ENCODE peak calls at places on chromosomes 13 and 19, in ten cellular contexts. One of them, this sample, is unnamed.

GRCh38 chr19:48985711-48986110 is 7.4 kb downstream of the GYS1 start:
- DNase-seq in nucleus accumbens: no peak
- DNase-seq in AG09309: no peak
- DNase-seq in cardiac fibroblast: no peak
- DNase-seq in HAP-1: no peak
- DNase-seq in neural progenitor cell: no peak
- DNase-seq in GM23338: no peak
- DNase-seq in NCI-H1105: no peak
- DNase-seq in stimulated activated naive CD8-positive, alpha-beta T cell treated with anti-CD3 and anti-CD28 coated beads, Interleukin-15, Interleukin-2, amounts not matched to agents 100 U/mL and 50 U/mL, for 24 hours: no peak
- DNase-seq in activated naive CD4-positive, alpha-beta T cell treated with Interleukin-2 at 50 U/mL for 16 hours: no peak
- DNase-seq in this sample: no peak

GRCh38 chr13:110683203-110683883 is 22.6 kb downstream of the CARS2 start:
- DNase-seq in nucleus accumbens: no peak
- DNase-seq in AG09309: no peak
- DNase-seq in cardiac fibroblast: peak
- DNase-seq in HAP-1: no peak
- DNase-seq in neural progenitor cell: no peak
- DNase-seq in GM23338: peak
- DNase-seq in NCI-H1105: peak
- DNase-seq in stimulated activated naive CD8-positive, alpha-beta T cell treated with anti-CD3 and anti-CD28 coated beads, Interleukin-15, Interleukin-2, amounts not matched to agents 100 U/mL and 50 U/mL, for 24 hours: no peak
- DNase-seq in activated naive CD4-positive, alpha-beta T cell treated with Interleukin-2 at 50 U/mL for 16 hours: no peak
- DNase-seq in this sample: no peak

GRCh38 chr13:49789961-49790360 is 2.5 kb downstream of the KPNA3 start:
- DNase-seq in nucleus accumbens: no peak
- DNase-seq in AG09309: no peak
- DNase-seq in cardiac fibroblast: no peak
- DNase-seq in HAP-1: no peak
- DNase-seq in neural progenitor cell: no peak
- DNase-seq in GM23338: no peak
- DNase-seq in NCI-H1105: no peak
- DNase-seq in stimulated activated naive CD8-positive, alpha-beta T cell treated with anti-CD3 and anti-CD28 coated beads, Interleukin-15, Interleukin-2, amounts not matched to agents 100 U/mL and 50 U/mL, for 24 hours: no peak
- DNase-seq in activated naive CD4-positive, alpha-beta T cell treated with Interleukin-2 at 50 U/mL for 16 hours: no peak
- DNase-seq in this sample: no peak

GRCh38 chr13:86725105-86725504 is 925.9 kb upstream of the SLITRK6 start:
- DNase-seq in nucleus accumbens: no peak
- DNase-seq in AG09309: no peak
- DNase-seq in cardiac fibroblast: no peak
- DNase-seq in HAP-1: no peak
- DNase-seq in neural progenitor cell: peak
- DNase-seq in GM23338: peak
- DNase-seq in NCI-H1105: no peak
- DNase-seq in stimulated activated naive CD8-positive, alpha-beta T cell treated with anti-CD3 and anti-CD28 coated beads, Interleukin-15, Interleukin-2, amounts not matched to agents 100 U/mL and 50 U/mL, for 24 hours: no peak
- DNase-seq in activated naive CD4-positive, alpha-beta T cell treated with Interleukin-2 at 50 U/mL for 16 hours: no peak
- DNase-seq in this sample: no peak

GRCh38 chr13:36981156-36981743 is 17.9 kb downstream of the ALG5 start:
- DNase-seq in nucleus accumbens: no peak
- DNase-seq in AG09309: no peak
- DNase-seq in cardiac fibroblast: peak
- DNase-seq in HAP-1: no peak
- DNase-seq in neural progenitor cell: peak
- DNase-seq in GM23338: peak
- DNase-seq in NCI-H1105: peak
- DNase-seq in stimulated activated naive CD8-positive, alpha-beta T cell treated with anti-CD3 and anti-CD28 coated beads, Interleukin-15, Interleukin-2, amounts not matched to agents 100 U/mL and 50 U/mL, for 24 hours: no peak
- DNase-seq in activated naive CD4-positive, alpha-beta T cell treated with Interleukin-2 at 50 U/mL for 16 hours: no peak
- DNase-seq in this sample: peak

GRCh38 chr19:13981021-13981420 is 25.1 kb downstream of the RFX1 start:
- DNase-seq in nucleus accumbens: no peak
- DNase-seq in AG09309: no peak
- DNase-seq in cardiac fibroblast: no peak
- DNase-seq in HAP-1: no peak
- DNase-seq in neural progenitor cell: no peak
- DNase-seq in GM23338: no peak
- DNase-seq in NCI-H1105: no peak
- DNase-seq in stimulated activated naive CD8-positive, alpha-beta T cell treated with anti-CD3 and anti-CD28 coated beads, Interleukin-15, Interleukin-2, amounts not matched to agents 100 U/mL and 50 U/mL, for 24 hours: no peak
- DNase-seq in activated naive CD4-positive, alpha-beta T cell treated with Interleukin-2 at 50 U/mL for 16 hours: no peak
- DNase-seq in this sample: no peak

GRCh38 chr13:72383646-72384045 is 343.8 kb downstream of the MZT1 start:
- DNase-seq in nucleus accumbens: no peak
- DNase-seq in AG09309: no peak
- DNase-seq in cardiac fibroblast: no peak
- DNase-seq in HAP-1: no peak
- DNase-seq in neural progenitor cell: no peak
- DNase-seq in GM23338: no peak
- DNase-seq in NCI-H1105: no peak
- DNase-seq in stimulated activated naive CD8-positive, alpha-beta T cell treated with anti-CD3 and anti-CD28 coated beads, Interleukin-15, Interleukin-2, amounts not matched to agents 100 U/mL and 50 U/mL, for 24 hours: no peak
- DNase-seq in activated naive CD4-positive, alpha-beta T cell treated with Interleukin-2 at 50 U/mL for 16 hours: no peak
- DNase-seq in this sample: no peak

GRCh38 chr19:50496189-50497029 is 14.6 kb downstream of the JOSD2 start:
- DNase-seq in nucleus accumbens: peak
- DNase-seq in AG09309: no peak
- DNase-seq in cardiac fibroblast: no peak
- DNase-seq in HAP-1: no peak
- DNase-seq in neural progenitor cell: peak
- DNase-seq in GM23338: peak
- DNase-seq in NCI-H1105: no peak
- DNase-seq in stimulated activated naive CD8-positive, alpha-beta T cell treated with anti-CD3 and anti-CD28 coated beads, Interleukin-15, Interleukin-2, amounts not matched to agents 100 U/mL and 50 U/mL, for 24 hours: no peak
- DNase-seq in activated naive CD4-positive, alpha-beta T cell treated with Interleukin-2 at 50 U/mL for 16 hours: no peak
- DNase-seq in this sample: no peak

GRCh38 chr13:40812724-40813445 is 23.5 kb downstream of the SLC25A15 start:
- DNase-seq in nucleus accumbens: no peak
- DNase-seq in AG09309: no peak
- DNase-seq in cardiac fibroblast: peak
- DNase-seq in HAP-1: no peak
- DNase-seq in neural progenitor cell: no peak
- DNase-seq in GM23338: no peak
- DNase-seq in NCI-H1105: no peak
- DNase-seq in stimulated activated naive CD8-positive, alpha-beta T cell treated with anti-CD3 and anti-CD28 coated beads, Interleukin-15, Interleukin-2, amounts not matched to agents 100 U/mL and 50 U/mL, for 24 hours: no peak
- DNase-seq in activated naive CD4-positive, alpha-beta T cell treated with Interleukin-2 at 50 U/mL for 16 hours: no peak
- DNase-seq in this sample: no peak

GRCh38 chr19:29262085-29262484 is 49.1 kb upstream of the UQCRFS1 start:
- DNase-seq in nucleus accumbens: no peak
- DNase-seq in AG09309: no peak
- DNase-seq in cardiac fibroblast: no peak
- DNase-seq in HAP-1: no peak
- DNase-seq in neural progenitor cell: no peak
- DNase-seq in GM23338: no peak
- DNase-seq in NCI-H1105: no peak
- DNase-seq in stimulated activated naive CD8-positive, alpha-beta T cell treated with anti-CD3 and anti-CD28 coated beads, Interleukin-15, Interleukin-2, amounts not matched to agents 100 U/mL and 50 U/mL, for 24 hours: no peak
- DNase-seq in activated naive CD4-positive, alpha-beta T cell treated with Interleukin-2 at 50 U/mL for 16 hours: no peak
- DNase-seq in this sample: no peak

GRCh38 chr19:42471554-42472249 is 29.0 kb upstream of the CXCL17 start:
- DNase-seq in nucleus accumbens: no peak
- DNase-seq in AG09309: no peak
- DNase-seq in cardiac fibroblast: peak
- DNase-seq in HAP-1: peak
- DNase-seq in neural progenitor cell: no peak
- DNase-seq in GM23338: peak
- DNase-seq in NCI-H1105: no peak
- DNase-seq in stimulated activated naive CD8-positive, alpha-beta T cell treated with anti-CD3 and anti-CD28 coated beads, Interleukin-15, Interleukin-2, amounts not matched to agents 100 U/mL and 50 U/mL, for 24 hours: no peak
- DNase-seq in activated naive CD4-positive, alpha-beta T cell treated with Interleukin-2 at 50 U/mL for 16 hours: no peak
- DNase-seq in this sample: no peak

GRCh38 chr13:111638233-111638632 is 317.8 kb downstream of the TEX29 start:
- DNase-seq in nucleus accumbens: no peak
- DNase-seq in AG09309: no peak
- DNase-seq in cardiac fibroblast: no peak
- DNase-seq in HAP-1: no peak
- DNase-seq in neural progenitor cell: no peak
- DNase-seq in GM23338: no peak
- DNase-seq in NCI-H1105: no peak
- DNase-seq in stimulated activated naive CD8-positive, alpha-beta T cell treated with anti-CD3 and anti-CD28 coated beads, Interleukin-15, Interleukin-2, amounts not matched to agents 100 U/mL and 50 U/mL, for 24 hours: no peak
- DNase-seq in activated naive CD4-positive, alpha-beta T cell treated with Interleukin-2 at 50 U/mL for 16 hours: no peak
- DNase-seq in this sample: no peak

GRCh38 chr13:106570354-106570822 is 2.5 kb upstream of the ARGLU1 start:
- DNase-seq in nucleus accumbens: no peak
- DNase-seq in AG09309: no peak
- DNase-seq in cardiac fibroblast: peak
- DNase-seq in HAP-1: peak
- DNase-seq in neural progenitor cell: peak
- DNase-seq in GM23338: peak
- DNase-seq in NCI-H1105: no peak
- DNase-seq in stimulated activated naive CD8-positive, alpha-beta T cell treated with anti-CD3 and anti-CD28 coated beads, Interleukin-15, Interleukin-2, amounts not matched to agents 100 U/mL and 50 U/mL, for 24 hours: peak
- DNase-seq in activated naive CD4-positive, alpha-beta T cell treated with Interleukin-2 at 50 U/mL for 16 hours: peak
- DNase-seq in this sample: no peak

GRCh38 chr13:85261757-85262346 is 537.4 kb downstream of the SLITRK6 start:
- DNase-seq in nucleus accumbens: no peak
- DNase-seq in AG09309: no peak
- DNase-seq in cardiac fibroblast: no peak
- DNase-seq in HAP-1: peak
- DNase-seq in neural progenitor cell: no peak
- DNase-seq in GM23338: peak
- DNase-seq in NCI-H1105: no peak
- DNase-seq in stimulated activated naive CD8-positive, alpha-beta T cell treated with anti-CD3 and anti-CD28 coated beads, Interleukin-15, Interleukin-2, amounts not matched to agents 100 U/mL and 50 U/mL, for 24 hours: no peak
- DNase-seq in activated naive CD4-positive, alpha-beta T cell treated with Interleukin-2 at 50 U/mL for 16 hours: no peak
- DNase-seq in this sample: no peak

GRCh38 chr13:74200081-74200480 is 65.9 kb upstream of the KLF12 start:
- DNase-seq in nucleus accumbens: no peak
- DNase-seq in AG09309: no peak
- DNase-seq in cardiac fibroblast: no peak
- DNase-seq in HAP-1: no peak
- DNase-seq in neural progenitor cell: no peak
- DNase-seq in GM23338: no peak
- DNase-seq in NCI-H1105: no peak
- DNase-seq in stimulated activated naive CD8-positive, alpha-beta T cell treated with anti-CD3 and anti-CD28 coated beads, Interleukin-15, Interleukin-2, amounts not matched to agents 100 U/mL and 50 U/mL, for 24 hours: no peak
- DNase-seq in activated naive CD4-positive, alpha-beta T cell treated with Interleukin-2 at 50 U/mL for 16 hours: no peak
- DNase-seq in this sample: no peak

GRCh38 chr19:19021115-19021514 is 12.2 kb downstream of the SUGP2 start:
- DNase-seq in nucleus accumbens: no peak
- DNase-seq in AG09309: no peak
- DNase-seq in cardiac fibroblast: peak
- DNase-seq in HAP-1: no peak
- DNase-seq in neural progenitor cell: no peak
- DNase-seq in GM23338: no peak
- DNase-seq in NCI-H1105: no peak
- DNase-seq in stimulated activated naive CD8-positive, alpha-beta T cell treated with anti-CD3 and anti-CD28 coated beads, Interleukin-15, Interleukin-2, amounts not matched to agents 100 U/mL and 50 U/mL, for 24 hours: no peak
- DNase-seq in activated naive CD4-positive, alpha-beta T cell treated with Interleukin-2 at 50 U/mL for 16 hours: no peak
- DNase-seq in this sample: no peak

GRCh38 chr13:40352385-40352778 is 314.1 kb downstream of the FOXO1 start:
- DNase-seq in nucleus accumbens: peak
- DNase-seq in AG09309: no peak
- DNase-seq in cardiac fibroblast: peak
- DNase-seq in HAP-1: no peak
- DNase-seq in neural progenitor cell: no peak
- DNase-seq in GM23338: no peak
- DNase-seq in NCI-H1105: no peak
- DNase-seq in stimulated activated naive CD8-positive, alpha-beta T cell treated with anti-CD3 and anti-CD28 coated beads, Interleukin-15, Interleukin-2, amounts not matched to agents 100 U/mL and 50 U/mL, for 24 hours: no peak
- DNase-seq in activated naive CD4-positive, alpha-beta T cell treated with Interleukin-2 at 50 U/mL for 16 hours: no peak
- DNase-seq in this sample: no peak

GRCh38 chr13:50531917-50532899 is 311.3 kb downstream of the DLEU7 start:
- DNase-seq in nucleus accumbens: no peak
- DNase-seq in AG09309: no peak
- DNase-seq in cardiac fibroblast: peak
- DNase-seq in HAP-1: no peak
- DNase-seq in neural progenitor cell: no peak
- DNase-seq in GM23338: no peak
- DNase-seq in NCI-H1105: no peak
- DNase-seq in stimulated activated naive CD8-positive, alpha-beta T cell treated with anti-CD3 and anti-CD28 coated beads, Interleukin-15, Interleukin-2, amounts not matched to agents 100 U/mL and 50 U/mL, for 24 hours: no peak
- DNase-seq in activated naive CD4-positive, alpha-beta T cell treated with Interleukin-2 at 50 U/mL for 16 hours: no peak
- DNase-seq in this sample: no peak

GRCh38 chr19:33902802-33903488 is 106.3 kb downstream of the KCTD15 start:
- DNase-seq in nucleus accumbens: no peak
- DNase-seq in AG09309: no peak
- DNase-seq in cardiac fibroblast: no peak
- DNase-seq in HAP-1: peak
- DNase-seq in neural progenitor cell: no peak
- DNase-seq in GM23338: no peak
- DNase-seq in NCI-H1105: no peak
- DNase-seq in stimulated activated naive CD8-positive, alpha-beta T cell treated with anti-CD3 and anti-CD28 coated beads, Interleukin-15, Interleukin-2, amounts not matched to agents 100 U/mL and 50 U/mL, for 24 hours: no peak
- DNase-seq in activated naive CD4-positive, alpha-beta T cell treated with Interleukin-2 at 50 U/mL for 16 hours: no peak
- DNase-seq in this sample: no peak

GRCh38 chr13:33258437-33259193 is 26.9 kb downstream of the STARD13 start:
- DNase-seq in nucleus accumbens: no peak
- DNase-seq in AG09309: peak
- DNase-seq in cardiac fibroblast: peak
- DNase-seq in HAP-1: no peak
- DNase-seq in neural progenitor cell: no peak
- DNase-seq in GM23338: no peak
- DNase-seq in NCI-H1105: no peak
- DNase-seq in stimulated activated naive CD8-positive, alpha-beta T cell treated with anti-CD3 and anti-CD28 coated beads, Interleukin-15, Interleukin-2, amounts not matched to agents 100 U/mL and 50 U/mL, for 24 hours: no peak
- DNase-seq in activated naive CD4-positive, alpha-beta T cell treated with Interleukin-2 at 50 U/mL for 16 hours: no peak
- DNase-seq in this sample: no peak

GRCh38 chr19:16076154-16076957 is at the start of gene TPM4:
- DNase-seq in nucleus accumbens: peak
- DNase-seq in AG09309: peak
- DNase-seq in cardiac fibroblast: peak
- DNase-seq in HAP-1: peak
- DNase-seq in neural progenitor cell: peak
- DNase-seq in GM23338: peak
- DNase-seq in NCI-H1105: peak
- DNase-seq in stimulated activated naive CD8-positive, alpha-beta T cell treated with anti-CD3 and anti-CD28 coated beads, Interleukin-15, Interleukin-2, amounts not matched to agents 100 U/mL and 50 U/mL, for 24 hours: peak
- DNase-seq in activated naive CD4-positive, alpha-beta T cell treated with Interleukin-2 at 50 U/mL for 16 hours: peak
- DNase-seq in this sample: peak

GRCh38 chr13:98273824-98274786 is 97.0 kb upstream of the RNF113B start:
- DNase-seq in nucleus accumbens: no peak
- DNase-seq in AG09309: no peak
- DNase-seq in cardiac fibroblast: no peak
- DNase-seq in HAP-1: peak
- DNase-seq in neural progenitor cell: peak
- DNase-seq in GM23338: peak
- DNase-seq in NCI-H1105: no peak
- DNase-seq in stimulated activated naive CD8-positive, alpha-beta T cell treated with anti-CD3 and anti-CD28 coated beads, Interleukin-15, Interleukin-2, amounts not matched to agents 100 U/mL and 50 U/mL, for 24 hours: no peak
- DNase-seq in activated naive CD4-positive, alpha-beta T cell treated with Interleukin-2 at 50 U/mL for 16 hours: no peak
- DNase-seq in this sample: no peak

This sample was measured in DMS153.